ENCODE peak calls at places on chromosome 6, in four cellular contexts. A, M, W and H are unnamed samples.

GRCh38 chr6:152594726-152595125 is 42.4 kb downstream of the SYNE1 start:
- DNase-seq in A (no peak), M (no peak), W (no peak), H (no peak)

GRCh38 chr6:10082385-10082784 is 332.5 kb downstream of the TFAP2A start:
- DNase-seq in A (no peak), M (no peak), W (no peak), H (no peak)

GRCh38 chr6:109260126-109260525 is 122.1 kb downstream of the CD164 start:
- DNase-seq in A (no peak), M (no peak), W (no peak), H (no peak)

GRCh38 chr6:144899161-144899560 is 614.0 kb downstream of the UTRN start:
- DNase-seq in A (no peak), M (no peak), W (no peak), H (no peak)

GRCh38 chr6:144550392-144550791 is 265.3 kb downstream of the UTRN start:
- DNase-seq in A (no peak), M (no peak), W (no peak), H (no peak)

GRCh38 chr6:4589295-4589694 is 186.9 kb upstream of the CDYL start:
- DNase-seq in A (no peak), M (no peak), W (no peak), H (no peak)

GRCh38 chr6:35297541-35298481 is at the start of gene DEF6:
- DNase-seq in A (peak), M (peak), W (peak), H (no peak)

GRCh38 chr6:119476554-119476953 is 127.0 kb upstream of the MAN1A1 start:
- DNase-seq in A (no peak), M (no peak), W (no peak), H (no peak)